ENCODE peak calls at places on chromosomes 12 and 14, in five cellular contexts. One of them, this sample, is unnamed.
A peak's percentile ranks its signal among the peaks of the same experiment; 100 is the strongest.

GRCh38 chr14:73467377-73467776 is 9.0 kb upstream of the NUMB start:
- DNase-seq in cardiac muscle cell: peak; percentile 74
- DNase-seq in mesendoderm: no peak
- DNase-seq in A549: no peak
- DNase-seq in GM23248: peak; percentile 87
- DNase-seq in this sample: no peak

GRCh38 chr12:66799548-66799947 is 120.7 kb upstream of the GRIP1 start:
- DNase-seq in cardiac muscle cell: no peak
- DNase-seq in mesendoderm: no peak
- DNase-seq in A549: no peak
- DNase-seq in GM23248: no peak
- DNase-seq in this sample: no peak

GRCh38 chr12:47507221-47507620 is 198.6 kb downstream of the RPAP3 start:
- DNase-seq in cardiac muscle cell: no peak
- DNase-seq in mesendoderm: no peak
- DNase-seq in A549: no peak
- DNase-seq in GM23248: peak; percentile 59
- DNase-seq in this sample: no peak

GRCh38 chr12:7142057-7142644 is 12.0 kb downstream of the CLSTN3 start:
- DNase-seq in cardiac muscle cell: peak; percentile 58
- DNase-seq in mesendoderm: peak; percentile 76
- DNase-seq in A549: peak; percentile 59
- DNase-seq in GM23248: peak; percentile 75
- DNase-seq in this sample: no peak

GRCh38 chr12:122489038-122489437 is 11.7 kb downstream of the ZCCHC8 start:
- DNase-seq in cardiac muscle cell: no peak
- DNase-seq in mesendoderm: no peak
- DNase-seq in A549: peak; percentile 44
- DNase-seq in GM23248: no peak
- DNase-seq in this sample: no peak

GRCh38 chr12:132413931-132414588 is 75.9 kb upstream of the FBRSL1 start:
- DNase-seq in cardiac muscle cell: no peak
- DNase-seq in mesendoderm: no peak
- DNase-seq in A549: no peak
- DNase-seq in GM23248: no peak
- DNase-seq in this sample: no peak

GRCh38 chr14:21748869-21749303 is 75.3 kb upstream of the OR4E1 start:
- DNase-seq in cardiac muscle cell: peak; percentile 64
- DNase-seq in mesendoderm: peak; percentile 83
- DNase-seq in A549: peak; percentile 58
- DNase-seq in GM23248: peak; percentile 56
- DNase-seq in this sample: no peak

GRCh38 chr14:75461755-75462349 is 34.0 kb downstream of the JDP2 start:
- DNase-seq in cardiac muscle cell: no peak
- DNase-seq in mesendoderm: no peak
- DNase-seq in A549: no peak
- DNase-seq in GM23248: no peak
- DNase-seq in this sample: no peak

GRCh38 chr14:101360045-101360931 is 201.0 kb upstream of the DIO3 start:
- DNase-seq in cardiac muscle cell: peak; percentile 2
- DNase-seq in mesendoderm: no peak
- DNase-seq in A549: no peak
- DNase-seq in GM23248: peak; percentile 10
- DNase-seq in this sample: peak; percentile 25

GRCh38 chr12:53952871-53953734 is 1.6 kb upstream of the HOXC12 start:
- DNase-seq in cardiac muscle cell: no peak
- DNase-seq in mesendoderm: peak; percentile 73
- DNase-seq in A549: peak; percentile 22
- DNase-seq in GM23248: no peak
- DNase-seq in this sample: no peak

GRCh38 chr12:442235-442884 is 17.4 kb upstream of the B4GALNT3 start:
- DNase-seq in cardiac muscle cell: peak; percentile 51
- DNase-seq in mesendoderm: peak; percentile 77
- DNase-seq in A549: peak; percentile 63
- DNase-seq in GM23248: peak; percentile 62
- DNase-seq in this sample: no peak

DNA sequence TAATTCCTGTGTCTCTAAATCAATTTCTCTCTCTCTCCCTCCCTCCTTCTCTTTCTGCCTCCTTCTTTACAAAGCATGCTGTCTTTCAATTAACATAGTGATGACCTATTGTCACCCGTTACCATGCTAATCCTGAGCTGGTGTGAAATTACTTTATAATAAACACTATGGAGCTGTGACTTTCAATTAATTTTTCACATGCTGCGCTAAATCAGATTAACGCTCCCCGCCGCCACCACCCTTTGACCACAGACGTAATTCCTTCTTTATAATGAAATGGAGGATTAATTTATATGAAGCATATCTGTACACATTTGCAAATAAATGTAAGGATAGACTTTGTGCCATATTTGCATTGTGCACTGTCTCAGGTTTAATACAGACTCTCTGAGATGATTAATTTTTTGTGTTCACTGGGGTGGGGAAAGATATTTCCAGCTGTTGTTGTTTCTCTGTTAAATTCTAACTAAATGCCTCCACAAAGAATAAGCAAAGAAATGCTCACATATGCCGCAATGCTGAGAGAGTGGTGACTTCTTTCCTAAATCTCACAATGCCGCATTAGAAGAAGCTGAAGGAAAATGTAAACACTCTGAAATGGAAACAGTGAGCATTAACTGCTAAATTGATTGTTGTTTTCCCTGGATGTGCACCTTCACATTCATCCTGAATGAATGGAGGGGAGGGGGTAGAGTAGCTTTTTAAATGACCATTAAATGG is 418.8 kb downstream of the PDZRN4 start:
- DNase-seq in cardiac muscle cell: no peak
- DNase-seq in mesendoderm: peak; percentile 8
- DNase-seq in A549: no peak
- DNase-seq in GM23248: no peak
- DNase-seq in this sample: no peak
- H3K4me1 ChIP-seq in cardiac muscle cell: peaks cover 13% of the 10 kb centered on the region
- H3K4me1 ChIP-seq in mesendoderm: peaks cover 3% of the 10 kb centered on the region
- H3K4me1 ChIP-seq in A549: no peaks in the 10 kb centered on the region
- H3K4me1 ChIP-seq in GM23248: no peaks in the 10 kb centered on the region
- H3K4me1 ChIP-seq in this sample: no peaks in the 10 kb centered on the region

GRCh38 chr12:95773320-95773719 is 17.2 kb downstream of the NTN4 start:
- DNase-seq in cardiac muscle cell: no peak
- DNase-seq in mesendoderm: no peak
- DNase-seq in A549: no peak
- DNase-seq in GM23248: no peak
- DNase-seq in this sample: no peak

DNA sequence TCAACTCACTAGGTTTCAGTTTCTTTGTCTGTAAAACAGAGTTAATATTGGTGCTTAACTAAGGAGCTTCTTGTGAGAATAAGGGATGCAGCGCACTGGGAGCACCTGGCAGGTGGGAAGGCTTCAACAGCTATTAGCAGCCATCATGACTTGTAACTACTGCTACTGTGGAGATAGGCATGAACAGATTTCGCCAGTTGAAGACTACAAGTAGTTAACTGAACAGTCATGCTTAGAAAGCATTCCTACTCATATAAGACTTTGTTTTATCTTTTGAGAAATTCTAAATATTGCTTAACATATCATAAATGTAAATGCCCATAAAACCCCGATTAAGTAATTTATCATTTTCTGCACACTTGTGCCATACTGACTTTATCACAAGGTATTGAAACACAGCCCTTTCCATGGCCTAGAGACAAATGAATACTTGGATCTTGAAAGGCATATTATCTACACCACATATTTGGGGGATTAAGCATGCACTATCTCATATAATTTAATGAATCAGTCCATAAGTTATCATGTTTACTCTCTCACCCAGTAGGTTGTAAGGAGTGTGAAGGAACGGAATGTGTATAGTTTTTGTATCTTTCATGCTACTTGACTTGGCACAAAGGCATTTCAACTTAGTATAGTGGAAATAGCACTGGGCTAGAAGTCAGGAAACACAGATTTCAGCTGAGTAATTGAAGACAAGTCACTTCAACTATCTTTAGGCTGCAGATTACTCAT is 16.1 kb downstream of the NTN4 start:
- DNase-seq in cardiac muscle cell: peak; percentile 68
- DNase-seq in mesendoderm: no peak
- DNase-seq in A549: no peak
- DNase-seq in GM23248: peak; percentile 84
- DNase-seq in this sample: no peak
- H3K4me1 ChIP-seq in cardiac muscle cell: no peaks in the 10 kb centered on the region
- H3K4me1 ChIP-seq in mesendoderm: no peaks in the 10 kb centered on the region
- H3K4me1 ChIP-seq in A549: no peaks in the 10 kb centered on the region
- H3K4me1 ChIP-seq in GM23248: peaks cover 15% of the 10 kb centered on the region
- H3K4me1 ChIP-seq in this sample: peaks cover 6% of the 10 kb centered on the region

GRCh38 chr14:93033983-93034670 is 81.6 kb downstream of the ITPK1 start:
- DNase-seq in cardiac muscle cell: no peak
- DNase-seq in mesendoderm: peak; percentile 41
- DNase-seq in A549: no peak
- DNase-seq in GM23248: no peak
- DNase-seq in this sample: no peak

GRCh38 chr14:93034671-93034994 is 81.1 kb downstream of the ITPK1 start:
- DNase-seq in cardiac muscle cell: no peak
- DNase-seq in mesendoderm: no peak
- DNase-seq in A549: no peak
- DNase-seq in GM23248: no peak
- DNase-seq in this sample: no peak

GRCh38 chr14:93035917-93036651 is 79.6 kb downstream of the ITPK1 start:
- DNase-seq in cardiac muscle cell: peak; percentile 76
- DNase-seq in mesendoderm: peak; percentile 59
- DNase-seq in A549: peak; percentile 61
- DNase-seq in GM23248: peak; percentile 48
- DNase-seq in this sample: no peak

GRCh38 chr14:93036652-93037341 is 78.9 kb downstream of the ITPK1 start:
- DNase-seq in cardiac muscle cell: peak; percentile 70
- DNase-seq in mesendoderm: no peak
- DNase-seq in A549: peak; percentile 21
- DNase-seq in GM23248: no peak
- DNase-seq in this sample: no peak

GRCh38 chr14:93035585-93035916 is 80.2 kb downstream of the ITPK1 start:
- DNase-seq in cardiac muscle cell: no peak
- DNase-seq in mesendoderm: no peak
- DNase-seq in A549: no peak
- DNase-seq in GM23248: no peak
- DNase-seq in this sample: no peak
- H3K4me1 ChIP-seq in cardiac muscle cell: peaks cover 56% of the 10 kb centered on the region
- H3K4me1 ChIP-seq in mesendoderm: peaks cover 7% of the 10 kb centered on the region
- H3K4me1 ChIP-seq in A549: peaks cover 94% of the 10 kb centered on the region
- H3K4me1 ChIP-seq in GM23248: peaks cover 37% of the 10 kb centered on the region
- H3K4me1 ChIP-seq in this sample: peaks cover 49% of the 10 kb centered on the region

DNA sequence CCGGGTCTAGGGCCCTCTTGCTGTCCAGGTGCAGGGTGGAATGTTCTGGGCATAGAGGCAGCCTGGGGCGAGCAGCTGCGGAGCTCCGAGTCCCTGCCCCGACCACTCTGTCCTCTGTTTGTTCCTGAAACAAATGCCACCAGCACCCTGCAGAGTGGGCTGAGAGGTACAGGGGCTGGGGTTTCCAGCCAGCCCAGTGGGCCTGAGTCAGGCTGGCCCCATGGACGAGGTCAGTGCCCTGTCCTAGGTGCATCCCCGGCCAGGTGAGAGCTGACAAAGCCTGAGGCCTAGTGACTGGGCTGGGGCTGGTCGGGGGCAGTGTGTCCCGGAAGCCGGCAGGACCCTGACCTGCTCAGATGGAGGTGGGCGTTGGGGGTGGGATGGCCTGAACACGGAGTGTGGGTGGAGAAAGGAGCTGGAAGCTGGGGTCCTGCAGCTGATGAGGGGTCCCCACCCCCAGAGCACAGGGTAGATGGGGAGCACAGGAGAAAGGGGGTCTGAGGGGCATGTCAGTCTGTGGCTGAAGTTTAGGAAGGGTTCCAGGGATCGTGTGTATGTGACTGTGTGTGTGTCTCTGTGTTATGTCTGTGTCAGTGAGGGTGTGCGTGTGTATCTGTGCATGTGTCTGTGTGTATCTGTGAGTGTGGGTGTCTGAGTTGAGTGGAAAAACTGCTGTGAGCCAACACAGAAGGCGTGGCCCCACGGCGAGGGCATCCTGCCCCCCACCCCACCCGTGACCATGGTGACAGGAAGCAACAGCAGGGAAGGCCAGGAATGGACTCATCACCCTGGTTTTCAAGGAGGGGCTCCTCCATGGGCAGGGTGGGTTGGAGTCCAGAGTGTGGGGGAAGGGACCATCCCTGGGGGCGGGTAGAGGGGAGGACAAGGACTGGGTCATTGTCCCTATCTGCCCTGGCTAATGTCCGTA is 2.4 kb upstream of the CRIP1 start:
- DNase-seq in cardiac muscle cell: peak; percentile 19
- DNase-seq in mesendoderm: no peak
- DNase-seq in A549: peak; percentile 53
- DNase-seq in GM23248: peak; percentile 86
- DNase-seq in this sample: peak; percentile 70
- H3K4me1 ChIP-seq in cardiac muscle cell: peaks cover 62% of the 10 kb centered on the region
- H3K4me1 ChIP-seq in mesendoderm: peaks cover 5% of the 10 kb centered on the region
- H3K4me1 ChIP-seq in A549: peaks cover 84% of the 10 kb centered on the region
- H3K4me1 ChIP-seq in GM23248: peaks cover 20% of the 10 kb centered on the region
- H3K4me1 ChIP-seq in this sample: peaks cover 87% of the 10 kb centered on the region

DNA sequence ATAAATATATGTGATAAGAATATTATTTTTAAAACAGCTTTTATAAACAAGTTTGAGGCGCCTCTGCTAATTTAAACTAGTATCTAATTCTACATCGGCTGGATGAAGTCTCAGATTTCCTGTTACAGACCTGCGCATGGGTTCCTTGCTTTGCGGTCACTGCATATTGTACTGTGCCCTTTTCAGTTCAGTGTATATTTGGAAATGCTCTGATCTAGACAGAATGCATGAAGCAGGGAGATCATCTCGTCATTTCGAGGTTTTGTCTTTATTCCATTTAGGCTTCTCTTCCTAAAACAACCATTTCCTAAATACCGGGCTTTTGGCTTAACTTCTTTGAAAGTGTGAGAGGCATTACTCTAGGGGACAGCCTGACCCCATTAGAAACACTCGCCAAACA is 25.6 kb downstream of the CRACR2A start:
- DNase-seq in cardiac muscle cell: no peak
- DNase-seq in mesendoderm: no peak
- DNase-seq in A549: no peak
- DNase-seq in GM23248: no peak
- DNase-seq in this sample: no peak
- H3K4me1 ChIP-seq in cardiac muscle cell: no peaks in the 10 kb centered on the region
- H3K4me1 ChIP-seq in mesendoderm: peaks cover 2% of the 10 kb centered on the region
- H3K4me1 ChIP-seq in A549: no peaks in the 10 kb centered on the region
- H3K4me1 ChIP-seq in GM23248: peaks cover 3% of the 10 kb centered on the region
- H3K4me1 ChIP-seq in this sample: peaks cover 32% of the 10 kb centered on the region

GRCh38 chr14:105071326-105071725 is 6.1 kb upstream of the GPR132 start:
- DNase-seq in cardiac muscle cell: no peak
- DNase-seq in mesendoderm: no peak
- DNase-seq in A549: no peak
- DNase-seq in GM23248: no peak
- DNase-seq in this sample: no peak

GRCh38 chr14:105070760-105071137 is 5.5 kb upstream of the GPR132 start:
- DNase-seq in cardiac muscle cell: no peak
- DNase-seq in mesendoderm: no peak
- DNase-seq in A549: no peak
- DNase-seq in GM23248: peak; percentile 59
- DNase-seq in this sample: no peak

GRCh38 chr14:105069554-105069886 is 4.3 kb upstream of the GPR132 start:
- DNase-seq in cardiac muscle cell: no peak
- DNase-seq in mesendoderm: no peak
- DNase-seq in A549: no peak
- DNase-seq in GM23248: no peak
- DNase-seq in this sample: no peak

GRCh38 chr14:105068818-105069217 is 3.6 kb upstream of the GPR132 start:
- DNase-seq in cardiac muscle cell: no peak
- DNase-seq in mesendoderm: no peak
- DNase-seq in A549: no peak
- DNase-seq in GM23248: no peak
- DNase-seq in this sample: no peak

GRCh38 chr14:105069887-105070759 is 4.9 kb upstream of the GPR132 start:
- DNase-seq in cardiac muscle cell: peak; percentile 53
- DNase-seq in mesendoderm: no peak
- DNase-seq in A549: no peak
- DNase-seq in GM23248: peak; percentile 45
- DNase-seq in this sample: no peak
- H3K4me1 ChIP-seq in cardiac muscle cell: peaks cover 6% of the 10 kb centered on the region
- H3K4me1 ChIP-seq in mesendoderm: no peaks in the 10 kb centered on the region
- H3K4me1 ChIP-seq in A549: peaks cover 15% of the 10 kb centered on the region
- H3K4me1 ChIP-seq in GM23248: peaks cover 11% of the 10 kb centered on the region
- H3K4me1 ChIP-seq in this sample: no peaks in the 10 kb centered on the region

This sample was measured in heart left ventricle.